ENCODE peak calls at places on chromosomes 5 and 9, in six cellular contexts. X is RWPE1, F is NCI-H2029, D is tibial artery, S is endodermal cell, M is Peyer's patch. B is an unnamed sample.

GRCh38 chr9:136690841-136691261 is 3.6 kb upstream of the AGPAT2 start:
- DNase-seq in X (no peak), F (peak), D (no peak), S (no peak), M (no peak), B (no peak)

GRCh38 chr5:162638849-162639248 is 571.3 kb downstream of the GABRG2 start:
- DNase-seq in X (no peak), F (no peak), D (no peak), S (no peak), M (no peak), B (no peak)

GRCh38 chr5:172718527-172719114 is 52.4 kb downstream of the DUSP1 start:
- DNase-seq in X (no peak), F (no peak), D (no peak), S (no peak), M (no peak), B (no peak)

GRCh38 chr9:90307177-90307833 is 335.3 kb downstream of the DIRAS2 start:
- DNase-seq in X (no peak), F (peak), D (no peak), S (no peak), M (no peak), B (peak)

GRCh38 chr5:64418013-64418412 is 87.8 kb upstream of the RGS7BP start:
- DNase-seq in X (no peak), F (no peak), D (no peak), S (no peak), M (no peak), B (no peak)

GRCh38 chr9:134146774-134147493 is 11.1 kb downstream of the WDR5 start:
- DNase-seq in X (peak), F (no peak), D (no peak), S (no peak), M (no peak), B (no peak)

GRCh38 chr5:120055858-120056257 is 408.2 kb upstream of the PRR16 start:
- DNase-seq in X (peak), F (no peak), D (no peak), S (no peak), M (no peak), B (no peak)

GRCh38 chr9:98887918-98888510 is 55.7 kb upstream of the COL15A1 start:
- DNase-seq in X (peak), F (no peak), D (no peak), S (peak), M (no peak), B (no peak)

GRCh38 chr9:110180713-110181434 is 27.1 kb downstream of the C9orf152 start:
- DNase-seq in X (peak), F (peak), D (peak), S (no peak), M (no peak), B (no peak)

GRCh38 chr9:134273647-134274046 is 52.6 kb upstream of the RXRA start:
- DNase-seq in X (no peak), F (no peak), D (no peak), S (no peak), M (no peak), B (no peak)

GRCh38 chr9:2262371-2262770 is 247.2 kb downstream of the SMARCA2 start:
- DNase-seq in X (no peak), F (no peak), D (no peak), S (no peak), M (no peak), B (no peak)

GRCh38 chr5:139652788-139653241 is 4.7 kb downstream of the CXXC5 start:
- DNase-seq in X (no peak), F (no peak), D (no peak), S (no peak), M (no peak), B (no peak)

GRCh38 chr9:107172160-107172978 is 110.7 kb upstream of the RAD23B start:
- DNase-seq in X (peak), F (peak), D (peak), S (peak), M (peak), B (peak)

GRCh38 chr9:81108821-81109220 is 580.5 kb downstream of the TLE1 start:
- DNase-seq in X (peak), F (no peak), D (no peak), S (no peak), M (no peak), B (no peak)

GRCh38 chr9:122258886-122259415 is 5.7 kb downstream of the RBM18 start:
- DNase-seq in X (no peak), F (no peak), D (no peak), S (no peak), M (no peak), B (no peak)

GRCh38 chr9:74513221-74513620 is 16.1 kb downstream of the RORB start:
- DNase-seq in X (no peak), F (no peak), D (no peak), S (no peak), M (no peak), B (no peak)

GRCh38 chr9:126248680-126249079 is 77.9 kb upstream of the MVB12B start:
- DNase-seq in X (peak), F (no peak), D (no peak), S (no peak), M (no peak), B (no peak)

GRCh38 chr5:122585111-122585415 is 189.8 kb upstream of the SNX2 start:
- DNase-seq in X (no peak), F (no peak), D (no peak), S (no peak), M (no peak), B (no peak)

GRCh38 chr9:101711330-101711941 is 27.0 kb downstream of the GRIN3A start:
- DNase-seq in X (peak), F (no peak), D (no peak), S (peak), M (no peak), B (peak)

B was measured in trophoblast cell.